ENCODE peak calls at places on chromosomes 16 and 17, in four cellular contexts. E is DND-41; S is CD8-positive, alpha-beta T cell; T is psoas muscle. R is an unnamed sample.

GRCh38 chr16:45454-45853 is 8.0 kb downstream of the POLR3K start:
- DNase-seq in E (no peak), S (no peak), T (no peak), R (no peak)

GRCh38 chr17:83199500-83200201 is 120.2 kb downstream of the METRNL start:
- DNase-seq in E (no peak), S (no peak), T (peak), R (peak)

GRCh38 chr17:62819511-62820221 is 11.6 kb upstream of the MARCHF10 start:
- DNase-seq in E (no peak), S (no peak), T (peak), R (no peak)

GRCh38 chr17:563646-564045 is 151.0 kb downstream of the VPS53 start:
- DNase-seq in E (no peak), S (no peak), T (no peak), R (no peak)

GRCh38 chr16:57374067-57374534 is 1.8 kb downstream of the CX3CL1 start:
- DNase-seq in E (no peak), S (no peak), T (no peak), R (no peak)

GRCh38 chr16:83660282-83660681 is 147.5 kb upstream of the HSBP1 start:
- DNase-seq in E (no peak), S (no peak), T (no peak), R (no peak)

GRCh38 chr16:27600386-27600785 is 50.4 kb downstream of the KATNIP start:
- DNase-seq in E (no peak), S (no peak), T (no peak), R (no peak)

GRCh38 chr16:17556276-17557052 is 85.7 kb upstream of the XYLT1 start:
- DNase-seq in E (no peak), S (no peak), T (no peak), R (peak)

DNA sequence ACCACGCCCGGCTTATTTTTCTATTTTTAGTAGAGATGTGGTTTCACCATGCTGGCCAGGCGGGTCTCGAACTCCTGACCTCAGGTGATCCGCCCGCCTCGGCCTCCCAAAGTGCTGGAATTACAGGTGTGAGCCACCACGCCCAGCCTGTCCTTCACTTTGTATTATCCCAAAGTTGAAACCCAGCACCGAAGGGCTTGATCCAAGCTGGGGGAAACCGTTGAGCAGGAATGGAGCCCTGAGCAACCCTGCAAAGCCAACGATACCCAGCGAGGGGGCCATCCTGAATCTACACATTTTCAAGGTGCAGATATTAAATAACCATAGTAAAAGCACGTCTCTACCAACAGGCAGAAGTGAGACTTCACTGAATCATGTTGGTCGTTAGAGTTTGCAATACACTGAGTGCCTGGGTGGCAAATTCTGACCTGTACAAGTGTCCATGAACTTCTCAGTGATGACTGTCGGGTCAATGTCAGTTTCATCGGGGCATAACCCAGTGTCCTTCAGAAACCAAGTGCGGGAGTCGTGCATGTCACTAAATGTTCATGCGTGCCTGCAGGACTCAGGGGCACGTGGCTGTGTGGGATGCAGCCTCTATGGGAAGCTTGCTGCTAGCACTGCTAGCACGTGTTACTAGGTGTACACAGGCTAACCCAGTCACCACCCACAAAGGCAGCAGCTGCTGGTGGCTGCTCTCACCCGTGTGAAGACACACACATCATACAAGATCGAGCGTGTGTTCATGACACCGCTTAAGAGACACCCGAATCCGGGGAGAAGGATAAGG is 10.5 kb upstream of the RBFOX3 start:
- DNase-seq in E (no peak), S (no peak), T (no peak), R (no peak)
- H3K4me3 ChIP-seq in E (no peak), S (no peak), T (no peak), R (no peak)

GRCh38 chr16:4734730-4735575 is 616 bp downstream of the DNAAF8 start:
- DNase-seq in E (peak), S (peak), T (peak), R (peak)
- H3K4me3 ChIP-seq in E (peak), S (peak), T (peak), R (peak)

GRCh38 chr17:34302626-34303025 is 16.6 kb upstream of the CCL8 start:
- DNase-seq in E (no peak), S (no peak), T (no peak), R (no peak)
- H3K4me3 ChIP-seq in E (no peak), S (no peak), T (no peak), R (no peak)

GRCh38 chr16:25051446-25052160 is 36.4 kb upstream of the ARHGAP17 start:
- DNase-seq in E (no peak), S (no peak), T (no peak), R (no peak)

GRCh38 chr16:25045696-25046381 is 30.7 kb upstream of the ARHGAP17 start:
- DNase-seq in E (no peak), S (no peak), T (no peak), R (no peak)

GRCh38 chr16:25052530-25052929 is 37.4 kb upstream of the ARHGAP17 start:
- DNase-seq in E (no peak), S (no peak), T (no peak), R (no peak)

GRCh38 chr16:25052161-25052511 is 37.0 kb upstream of the ARHGAP17 start:
- DNase-seq in E (no peak), S (no peak), T (no peak), R (no peak)

GRCh38 chr16:25048146-25048618 is 33.0 kb upstream of the ARHGAP17 start:
- DNase-seq in E (no peak), S (no peak), T (no peak), R (no peak)
- H3K4me3 ChIP-seq in E (no peak), S (peak), T (peak), R (peak)

GRCh38 chr17:14058051-14058450 is 11.3 kb upstream of the COX10 start:
- DNase-seq in E (no peak), S (no peak), T (no peak), R (no peak)

GRCh38 chr17:14057591-14057990 is 11.7 kb upstream of the COX10 start:
- DNase-seq in E (no peak), S (no peak), T (no peak), R (no peak)

GRCh38 chr17:14060706-14061105 is 8.6 kb upstream of the COX10 start:
- DNase-seq in E (no peak), S (no peak), T (no peak), R (no peak)

GRCh38 chr17:14067347-14067746 is 2.0 kb upstream of the COX10 start:
- DNase-seq in E (no peak), S (no peak), T (no peak), R (no peak)

DNA sequence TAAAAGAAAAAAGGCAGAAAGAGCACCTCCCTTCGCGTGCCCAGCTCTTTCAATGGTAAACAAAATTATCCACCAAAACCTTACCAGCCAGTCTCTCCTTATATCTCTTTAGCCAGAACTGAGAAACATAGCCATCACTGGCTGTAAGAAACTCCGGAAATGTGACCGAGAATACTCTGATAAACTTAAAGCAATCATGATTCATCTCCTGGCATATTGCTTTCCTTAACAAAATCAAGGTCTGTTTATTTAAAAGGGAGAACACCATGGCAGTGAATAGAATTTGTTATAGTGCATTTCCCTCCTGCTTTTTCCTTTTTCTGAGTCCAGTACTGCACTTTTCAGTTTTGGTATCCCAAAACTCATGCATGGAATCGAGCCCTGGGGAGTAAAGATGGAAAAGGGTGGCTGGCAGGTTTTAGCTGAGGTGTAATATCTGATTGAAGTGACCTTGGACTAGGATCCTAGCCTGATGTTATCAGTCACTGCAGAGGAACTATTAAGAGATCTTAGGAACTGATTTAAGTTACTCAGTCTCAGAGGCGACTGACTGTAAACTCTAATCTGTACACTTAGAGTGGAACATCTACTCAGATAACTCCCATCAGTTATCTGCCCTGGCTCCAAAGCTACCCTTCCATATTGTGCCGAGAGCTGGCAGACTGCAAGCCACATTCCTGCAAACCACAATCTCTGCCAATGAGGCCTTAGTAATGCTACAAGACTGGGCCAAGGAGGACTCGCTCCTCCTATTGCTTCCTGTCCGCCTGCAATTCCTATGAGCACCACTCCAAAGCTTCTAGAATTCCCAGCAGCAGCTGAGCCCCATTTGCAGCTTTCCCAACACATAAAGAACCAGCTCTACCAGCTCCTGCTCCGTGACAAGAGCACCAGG is 7.4 kb upstream of the COX10 start:
- DNase-seq in E (no peak), S (no peak), T (peak), R (no peak)
- H3K4me3 ChIP-seq in E (no peak), S (no peak), T (no peak), R (no peak)

DNA sequence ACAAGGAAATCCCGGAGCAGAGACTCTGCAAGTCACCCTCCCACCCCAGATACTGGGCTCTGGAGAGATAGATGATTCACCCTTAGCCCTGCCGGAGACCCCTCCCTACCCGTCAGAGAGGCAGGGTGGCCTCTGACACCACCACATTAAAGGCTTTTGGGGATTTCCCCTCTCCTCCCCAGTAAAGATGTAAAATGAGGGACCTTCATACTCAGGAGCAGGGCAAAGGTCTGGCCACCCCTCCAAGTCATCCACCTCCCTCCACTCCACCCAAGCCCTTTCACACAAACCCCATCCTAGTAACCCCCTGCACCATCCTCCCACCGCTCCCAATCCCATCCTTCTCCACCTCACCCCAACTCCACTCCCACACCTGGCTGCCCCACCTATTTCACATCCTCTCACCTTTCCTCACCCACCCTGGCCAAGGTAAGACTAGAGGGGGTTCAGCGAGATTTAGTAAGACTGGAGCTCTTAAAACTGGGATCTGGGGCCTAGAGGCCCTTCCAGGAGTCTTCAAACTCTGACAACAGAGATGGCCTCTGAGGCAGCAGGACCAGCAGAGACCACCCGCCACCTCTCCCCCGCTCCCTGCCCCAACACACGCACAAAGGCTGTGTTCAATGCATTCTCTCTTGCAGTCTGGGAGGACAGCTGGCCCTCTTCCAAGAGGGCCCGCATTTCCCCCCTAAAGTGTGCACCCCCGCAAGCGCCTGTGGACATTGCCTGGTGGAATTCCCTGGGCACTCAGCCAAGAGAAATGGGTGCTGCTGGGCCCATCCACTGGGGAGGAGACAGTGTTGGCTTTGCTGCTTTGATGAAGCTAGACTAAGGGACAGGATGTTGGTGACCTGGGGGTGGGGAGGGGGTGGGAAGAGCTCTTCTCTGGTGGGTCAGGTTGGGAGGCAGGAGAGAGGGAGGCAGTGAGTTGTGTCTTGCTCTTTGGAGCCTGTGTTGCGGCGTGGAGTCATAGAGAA is 1.1 kb downstream of the ABAT start:
- DNase-seq in E (peak), S (peak), T (no peak), R (no peak)
- H3K4me3 ChIP-seq in E (peak), S (peak), T (peak), R (peak)

GRCh38 chr17:77319211-77320031 is 178.7 kb downstream of the SEC14L1 start:
- DNase-seq in E (peak), S (peak), T (peak), R (peak)
- H3K4me3 ChIP-seq in E (no peak), S (peak), T (peak), R (no peak)